ENCODE peak calls at places on chromosomes 4 and X, in ten cellular contexts. M is effector memory CD4-positive, alpha-beta T cell; I is heart left ventricle; A is pons; C is NCI-H1436; O is GM23248; Z is naive thymus-derived CD8-positive, alpha-beta T cell; W is activated CD4-positive, alpha-beta T cell treated with anti-CD3 and anti-CD28 coated beads for 24 hours; H is Calu3; B is ovary. L is an unnamed sample.
A peak's percentile ranks its signal among the peaks of the same experiment; 100 is the strongest.

GRCh38 chrX:5306654-5307121 is 922.0 kb downstream of the NLGN4X start:
- DNase-seq in M (no peak), I (no peak), A (no peak), C (no peak), O (no peak), Z (no peak), W (no peak), H (no peak), B (no peak), L (no peak)

GRCh38 chr4:9782136-9782436 is 652 bp downstream of the DRD5 start:
- DNase-seq in M (no peak), I (no peak), A (no peak), C (no peak), O (no peak), Z (no peak), W (no peak), H (no peak), B (no peak), L (no peak)

GRCh38 chr4:93030670-93031069 is 726.9 kb downstream of the GRID2 start:
- DNase-seq in M (no peak), I (no peak), A (no peak), C (no peak), O (no peak), Z (no peak), W (no peak), H (no peak), B (no peak), L (no peak)

GRCh38 chrX:10017866-10018265 is 50.7 kb downstream of the CLDN34 start:
- DNase-seq in M (no peak), I (no peak), A (no peak), C (no peak), O (peak; percentile 48), Z (no peak), W (no peak), H (peak; percentile 31), B (no peak), L (no peak)

GRCh38 chr4:73429118-73429517 is 6.9 kb upstream of the AFP start:
- DNase-seq in M (no peak), I (no peak), A (no peak), C (no peak), O (no peak), Z (no peak), W (no peak), H (no peak), B (no peak), L (no peak)

GRCh38 chr4:87108142-87108546 is 112.3 kb downstream of the KLHL8 start:
- DNase-seq in M (no peak), I (peak; percentile 45), A (no peak), C (no peak), O (peak; percentile 91), Z (no peak), W (no peak), H (peak; percentile 21), B (no peak), L (no peak)

GRCh38 chrX:54994099-54994498 is at the start of gene PFKFB1:
- DNase-seq in M (no peak), I (no peak), A (no peak), C (no peak), O (no peak), Z (no peak), W (no peak), H (no peak), B (no peak), L (no peak)

GRCh38 chr4:73870260-73870659 is 1.1 kb downstream of the CXCL1 start:
- DNase-seq in M (no peak), I (no peak), A (no peak), C (no peak), O (no peak), Z (no peak), W (no peak), H (peak; percentile 56), B (no peak), L (peak; percentile 45)

GRCh38 chr4:1541449-1542225 is 135.4 kb upstream of the NKX1-1 start:
- DNase-seq in M (no peak), I (peak; percentile 29), A (no peak), C (no peak), O (no peak), Z (no peak), W (no peak), H (no peak), B (no peak), L (no peak)

GRCh38 chr4:183987987-183988392 is 82.9 kb downstream of the STOX2 start:
- DNase-seq in M (no peak), I (peak; percentile 82), A (peak; percentile 95), C (no peak), O (peak; percentile 95), Z (no peak), W (no peak), H (peak; percentile 63), B (peak; percentile 67), L (peak; percentile 78)

GRCh38 chrX:129961180-129962083 is 21.0 kb upstream of the BCORL1 start:
- DNase-seq in M (peak; percentile 51), I (peak; percentile 71), A (no peak), C (peak; percentile 58), O (peak; percentile 12), Z (peak; percentile 52), W (no peak), H (peak; percentile 69), B (no peak), L (peak; percentile 66)

GRCh38 chr4:108547682-108548081 is 72.7 kb upstream of the RPL34 start:
- DNase-seq in M (no peak), I (no peak), A (no peak), C (no peak), O (no peak), Z (no peak), W (no peak), H (no peak), B (no peak), L (no peak)

GRCh38 chr4:164136181-164136616 is 617.7 kb upstream of the SMIM31 start:
- DNase-seq in M (no peak), I (no peak), A (no peak), C (no peak), O (no peak), Z (no peak), W (no peak), H (peak; percentile 12), B (no peak), L (no peak)

GRCh38 chr4:10011885-10012284 is 9.4 kb downstream of the SLC2A9 start:
- DNase-seq in M (no peak), I (no peak), A (no peak), C (no peak), O (no peak), Z (no peak), W (no peak), H (no peak), B (no peak), L (no peak)

GRCh38 chrX:9682456-9682855 is 83.2 kb downstream of the GPR143 start:
- DNase-seq in M (no peak), I (no peak), A (no peak), C (no peak), O (no peak), Z (no peak), W (no peak), H (no peak), B (peak; percentile 23), L (no peak)

GRCh38 chr4:144709159-144709558 is 63.2 kb downstream of the HHIP start:
- DNase-seq in M (no peak), I (no peak), A (no peak), C (no peak), O (peak; percentile 48), Z (no peak), W (no peak), H (no peak), B (no peak), L (no peak)

GRCh38 chr4:1592179-1593037 is 91.7 kb downstream of the FAM53A start:
- DNase-seq in M (no peak), I (peak; percentile 20), A (no peak), C (no peak), O (no peak), Z (no peak), W (no peak), H (no peak), B (no peak), L (peak; percentile 12)

GRCh38 chr4:56130609-56131150 is 181.9 kb downstream of the CEP135 start:
- DNase-seq in M (no peak), I (no peak), A (no peak), C (no peak), O (peak; percentile 23), Z (no peak), W (no peak), H (no peak), B (no peak), L (no peak)

GRCh38 chrX:102345916-102346315 is 93.9 kb downstream of the NXF2B start:
- DNase-seq in M (peak; percentile 13), I (peak; percentile 44), A (peak; percentile 30), C (no peak), O (peak; percentile 39), Z (peak; percentile 58), W (peak; percentile 65), H (peak; percentile 58), B (peak; percentile 71), L (peak; percentile 84)

GRCh38 chr4:113756005-113756410 is 5.5 kb downstream of the CAMK2D start:
- DNase-seq in M (no peak), I (no peak), A (peak; percentile 64), C (no peak), O (peak; percentile 73), Z (no peak), W (no peak), H (no peak), B (no peak), L (no peak)

GRCh38 chr4:186144596-186145569 is 40.4 kb downstream of the FAM149A start:
- DNase-seq in M (no peak), I (peak; percentile 71), A (peak; percentile 25), C (no peak), O (peak; percentile 76), Z (no peak), W (no peak), H (peak; percentile 74), B (peak; percentile 65), L (peak; percentile 84)

GRCh38 chr4:147901388-147901787 is 169.5 kb downstream of the ARHGAP10 start:
- DNase-seq in M (no peak), I (no peak), A (no peak), C (no peak), O (no peak), Z (no peak), W (no peak), H (no peak), B (no peak), L (no peak)

GRCh38 chr4:18844726-18845125 is 823.2 kb upstream of the LCORL start:
- DNase-seq in M (no peak), I (no peak), A (no peak), C (no peak), O (no peak), Z (no peak), W (no peak), H (no peak), B (no peak), L (no peak)

GRCh38 chrX:10041383-10041782 is 74.2 kb downstream of the CLDN34 start:
- DNase-seq in M (no peak), I (no peak), A (no peak), C (no peak), O (peak; percentile 36), Z (no peak), W (no peak), H (no peak), B (no peak), L (peak; percentile 17)

GRCh38 chr4:64388252-64388651 is 21.0 kb downstream of the TECRL start:
- DNase-seq in M (no peak), I (no peak), A (no peak), C (no peak), O (no peak), Z (no peak), W (no peak), H (no peak), B (no peak), L (no peak)

GRCh38 chr4:113153529-113154101 is 104.2 kb downstream of the ANK2 start:
- DNase-seq in M (no peak), I (no peak), A (no peak), C (no peak), O (peak; percentile 12), Z (no peak), W (no peak), H (no peak), B (no peak), L (no peak)

GRCh38 chr4:5710065-5710961 is 688 bp upstream of the EVC start:
- DNase-seq in M (no peak), I (no peak), A (no peak), C (no peak), O (peak; percentile 69), Z (no peak), W (no peak), H (no peak), B (no peak), L (no peak)

GRCh38 chrX:69226459-69227158 is 61.4 kb upstream of the PJA1 start:
- DNase-seq in M (no peak), I (no peak), A (no peak), C (no peak), O (no peak), Z (no peak), W (no peak), H (no peak), B (no peak), L (no peak)